ENCODE peak calls at places on chromosomes 12 and 14, in four cellular contexts. One of them, this sample, is unnamed.
A peak's percentile ranks its signal among the peaks of the same experiment; 100 is the strongest.

GRCh38 chr12:6206327-6206726 is 6.1 kb downstream of the CD9 start:
- DNase-seq in aorta: peak; percentile 69
- DNase-seq in astrocyte of the spinal cord: no peak
- DNase-seq in retina: no peak
- DNase-seq in this sample: no peak

GRCh38 chr14:87148655-87149054 is 844.3 kb downstream of the GALC start:
- DNase-seq in astrocyte of the spinal cord: peak; percentile 40
- DNase-seq in aorta: no peak
- DNase-seq in retina: no peak
- DNase-seq in this sample: peak; percentile 89

GRCh38 chr14:27134200-27134599 is 536.4 kb upstream of the NOVA1 start:
- DNase-seq in retina: no peak
- DNase-seq in astrocyte of the spinal cord: no peak
- DNase-seq in aorta: no peak
- DNase-seq in this sample: no peak

GRCh38 chr12:124304314-124304790 is 9.5 kb downstream of the RFLNA start:
- DNase-seq in retina: no peak
- DNase-seq in aorta: no peak
- DNase-seq in astrocyte of the spinal cord: no peak
- DNase-seq in this sample: no peak

GRCh38 chr14:22025884-22026283 is 352.3 kb upstream of the OR4E1 start:
- DNase-seq in astrocyte of the spinal cord: no peak
- DNase-seq in retina: no peak
- DNase-seq in aorta: no peak
- DNase-seq in this sample: no peak

GRCh38 chr14:70808402-70809237 is 693 bp downstream of the MAP3K9 start:
- DNase-seq in retina: peak; percentile 85
- DNase-seq in aorta: peak; percentile 54
- DNase-seq in astrocyte of the spinal cord: no peak
- DNase-seq in this sample: peak; percentile 32

GRCh38 chr14:101119830-101120571 is 216.5 kb upstream of the RTL1 start:
- DNase-seq in aorta: no peak
- DNase-seq in astrocyte of the spinal cord: no peak
- DNase-seq in retina: no peak
- DNase-seq in this sample: peak; percentile 7

GRCh38 chr12:53223391-53224267 is 8.4 kb downstream of the RARG start:
- DNase-seq in astrocyte of the spinal cord: peak; percentile 62
- DNase-seq in retina: no peak
- DNase-seq in aorta: peak; percentile 79
- DNase-seq in this sample: peak; percentile 50

GRCh38 chr14:93965287-93965821 is 11.0 kb downstream of the ASB2 start:
- DNase-seq in astrocyte of the spinal cord: peak; percentile 91
- DNase-seq in retina: no peak
- DNase-seq in aorta: no peak
- DNase-seq in this sample: no peak

GRCh38 chr14:99803106-99803437 is 9.9 kb downstream of the EML1 start:
- DNase-seq in aorta: no peak
- DNase-seq in astrocyte of the spinal cord: no peak
- DNase-seq in retina: no peak
- DNase-seq in this sample: no peak

GRCh38 chr12:113271853-113272561 is 50.7 kb downstream of the TPCN1 start:
- DNase-seq in retina: no peak
- DNase-seq in aorta: peak; percentile 94
- DNase-seq in astrocyte of the spinal cord: peak; percentile 50
- DNase-seq in this sample: no peak

GRCh38 chr14:88790501-88791251 is 2.1 kb downstream of the EML5 start:
- DNase-seq in retina: peak; percentile 7
- DNase-seq in astrocyte of the spinal cord: no peak
- DNase-seq in aorta: no peak
- DNase-seq in this sample: no peak

GRCh38 chr12:574475-575128 is 88.6 kb downstream of the NINJ2 start:
- DNase-seq in retina: no peak
- DNase-seq in aorta: no peak
- DNase-seq in astrocyte of the spinal cord: no peak
- DNase-seq in this sample: no peak

GRCh38 chr14:35331605-35332516 is 39.7 kb downstream of the PSMA6 start:
- DNase-seq in retina: no peak
- DNase-seq in astrocyte of the spinal cord: peak; percentile 47
- DNase-seq in aorta: no peak
- DNase-seq in this sample: no peak

GRCh38 chr14:101507306-101508150 is 53.8 kb upstream of the DIO3 start:
- DNase-seq in retina: no peak
- DNase-seq in aorta: peak; percentile 44
- DNase-seq in astrocyte of the spinal cord: no peak
- DNase-seq in this sample: no peak

GRCh38 chr12:121789233-121789781 is 4.2 kb downstream of the RHOF start:
- DNase-seq in aorta: peak; percentile 67
- DNase-seq in retina: no peak
- DNase-seq in astrocyte of the spinal cord: no peak
- DNase-seq in this sample: no peak

GRCh38 chr12:120090211-120090610 is 26.3 kb downstream of the RAB35 start:
- DNase-seq in retina: no peak
- DNase-seq in aorta: no peak
- DNase-seq in astrocyte of the spinal cord: no peak
- DNase-seq in this sample: peak; percentile 66

GRCh38 chr12:68559984-68560822 is 50.5 kb upstream of the RAP1B start:
- DNase-seq in aorta: peak; percentile 67
- DNase-seq in retina: no peak
- DNase-seq in astrocyte of the spinal cord: no peak
- DNase-seq in this sample: peak; percentile 31

GRCh38 chr12:103431387-103431786 is 64.4 kb downstream of the C12orf42 start:
- DNase-seq in retina: no peak
- DNase-seq in aorta: no peak
- DNase-seq in astrocyte of the spinal cord: no peak
- DNase-seq in this sample: no peak

GRCh38 chr12:11882301-11883019 is 188.3 kb upstream of the BCL2L14 start:
- DNase-seq in retina: no peak
- DNase-seq in aorta: no peak
- DNase-seq in astrocyte of the spinal cord: no peak
- DNase-seq in this sample: no peak

GRCh38 chr12:66726531-66726930 is 47.7 kb upstream of the GRIP1 start:
- DNase-seq in astrocyte of the spinal cord: no peak
- DNase-seq in aorta: no peak
- DNase-seq in retina: peak; percentile 46
- DNase-seq in this sample: no peak

GRCh38 chr12:125128806-125129571 is 63.8 kb downstream of the AACS start:
- DNase-seq in aorta: no peak
- DNase-seq in retina: no peak
- DNase-seq in astrocyte of the spinal cord: no peak
- DNase-seq in this sample: no peak

GRCh38 chr12:39144613-39145061 is 239.2 kb upstream of the CPNE8 start:
- DNase-seq in retina: no peak
- DNase-seq in aorta: no peak
- DNase-seq in astrocyte of the spinal cord: no peak
- DNase-seq in this sample: no peak

GRCh38 chr12:3257411-3257810 is 180.2 kb downstream of the TSPAN9 start:
- DNase-seq in retina: no peak
- DNase-seq in aorta: no peak
- DNase-seq in astrocyte of the spinal cord: peak; percentile 37
- DNase-seq in this sample: peak; percentile 34

GRCh38 chr12:70603044-70603443 is 34.2 kb downstream of the PTPRB start:
- DNase-seq in retina: no peak
- DNase-seq in astrocyte of the spinal cord: no peak
- DNase-seq in aorta: no peak
- DNase-seq in this sample: no peak

This sample was measured in A673.